ENCODE peak calls at places on chromosomes 6 and 20, in seven cellular contexts. B is EL; K is nucleus accumbens; Q is NCI-H526 treated with DMSO at 0.1 percent for 48 hours; I is neural crest cell; Y is tibial nerve; D is stimulated activated CD8-positive, alpha-beta memory T cell treated with anti-CD3 and anti-CD28 coated beads, Interleukin-4, amount 100 ng/mL, for 1 hour. T is an unnamed sample.

GRCh38 chr6:123352279-123352678 is 284.5 kb downstream of the TRDN start:
- DNase-seq in B (no peak), K (no peak), Q (no peak), I (no peak), Y (no peak), D (no peak), T (no peak)

GRCh38 chr6:45658958-45659357 is 281.2 kb upstream of the SUPT3H start:
- DNase-seq in B (no peak), K (no peak), Q (no peak), I (no peak), Y (no peak), D (no peak), T (no peak)

GRCh38 chr6:17986656-17987575 is 519 bp downstream of the KIF13A start:
- DNase-seq in B (peak; percentile 61), K (peak; percentile 9), Q (peak; percentile 85), I (peak; percentile 43), Y (peak; percentile 40), D (no peak), T (peak; percentile 85)

GRCh38 chr20:658202-658601 is 5.2 kb upstream of the SRXN1 start:
- DNase-seq in B (no peak), K (no peak), Q (no peak), I (no peak), Y (no peak), D (no peak), T (no peak)

GRCh38 chr6:33207569-33208088 is 671 bp upstream of the RING1 start:
- DNase-seq in B (peak; percentile 62), K (no peak), Q (no peak), I (peak; percentile 53), Y (no peak), D (no peak), T (peak; percentile 82)

GRCh38 chr6:46290435-46290834 is 119.7 kb upstream of the ENPP5 start:
- DNase-seq in B (no peak), K (no peak), Q (no peak), I (no peak), Y (no peak), D (no peak), T (no peak)

GRCh38 chr6:13831623-13832022 is 17.3 kb upstream of the MCUR1 start:
- DNase-seq in B (no peak), K (no peak), Q (no peak), I (no peak), Y (no peak), D (no peak), T (no peak)

GRCh38 chr6:17413313-17413750 is 19.9 kb downstream of the CAP2 start:
- DNase-seq in B (peak; percentile 75), K (no peak), Q (no peak), I (no peak), Y (no peak), D (no peak), T (no peak)

GRCh38 chr6:145756170-145756662 is 20.9 kb upstream of the EPM2A start:
- DNase-seq in B (peak; percentile 92), K (no peak), Q (no peak), I (no peak), Y (no peak), D (no peak), T (no peak)

GRCh38 chr20:38187512-38187911 is 22.4 kb upstream of the TGM2 start:
- DNase-seq in B (peak; percentile 45), K (no peak), Q (no peak), I (no peak), Y (no peak), D (no peak), T (no peak)

GRCh38 chr20:23156170-23156841 is 70.2 kb upstream of the CD93 start:
- DNase-seq in B (peak; percentile 82), K (no peak), Q (no peak), I (no peak), Y (no peak), D (no peak), T (peak; percentile 63)

GRCh38 chr6:17159240-17159639 is 57.4 kb downstream of the STMND1 start:
- DNase-seq in B (no peak), K (no peak), Q (no peak), I (no peak), Y (no peak), D (no peak), T (no peak)